ENCODE peak calls at places on chromosomes 13 and 19, in eight cellular contexts. B is A673, P is dorsolateral prefrontal cortex, S is hepatocyte, L is aorta, M is AG04450, Y is mammary epithelial cell, T is breast epithelium. W is an unnamed sample. For H3K27me3, the result is how much of the 10 kb centered on the place peaks cover.

GRCh38 chr19:1524206-1524971 is 512 bp downstream of the PLK5 start:
- DNase-seq in B (no peak), P (no peak), S (no peak), L (no peak), M (no peak), Y (no peak), T (no peak), W (no peak)

GRCh38 chr19:4557971-4558941 is 1.2 kb downstream of the SEMA6B start:
- DNase-seq in B (peak), P (no peak), S (peak), L (no peak), M (no peak), Y (no peak), T (no peak), W (peak)

GRCh38 chr13:20924758-20925394 is 22.3 kb upstream of the XPO4 start:
- DNase-seq in B (peak), P (peak), S (peak), L (peak), M (peak), Y (peak), T (peak), W (no peak)

GRCh38 chr19:33948651-33949335 is 152.1 kb downstream of the KCTD15 start:
- DNase-seq in B (no peak), P (no peak), S (no peak), L (no peak), M (no peak), Y (no peak), T (no peak), W (no peak)

GRCh38 chr13:73722120-73722519 is 412.1 kb downstream of the KLF12 start:
- DNase-seq in B (peak), P (no peak), S (peak), L (no peak), M (peak), Y (peak), T (no peak), W (no peak)

GRCh38 chr19:3725640-3726310 is 17.6 kb downstream of the TJP3 start:
- DNase-seq in B (peak), P (no peak), S (peak), L (no peak), M (no peak), Y (no peak), T (peak), W (no peak)

GRCh38 chr19:43782689-43783231 is 2.0 kb upstream of the KCNN4 start:
- DNase-seq in B (no peak), P (no peak), S (no peak), L (peak), M (no peak), Y (peak), T (peak), W (no peak)

GRCh38 chr19:46610413-46610775 is 9.3 kb downstream of the CALM3 start:
- DNase-seq in B (no peak), P (peak), S (no peak), L (peak), M (no peak), Y (no peak), T (no peak), W (no peak)

GRCh38 chr13:110347088-110347487 is 40.0 kb downstream of the COL4A2 start:
- DNase-seq in B (no peak), P (no peak), S (no peak), L (no peak), M (no peak), Y (no peak), T (no peak), W (no peak)

GRCh38 chr19:8094336-8094735 is 41.8 kb downstream of the CCL25 start:
- DNase-seq in B (no peak), P (no peak), S (no peak), L (no peak), M (no peak), Y (no peak), T (no peak), W (no peak)
- H3K27me3 ChIP-seq in B (under half), P (under half), S (under half), L (under half), M (under half), Y (under half), T (under half), W (under half)

GRCh38 chr19:54011507-54012211 is 20.2 kb downstream of the CACNG6 start:
- DNase-seq in B (no peak), P (no peak), S (no peak), L (no peak), M (no peak), Y (no peak), T (no peak), W (peak)
- H3K27me3 ChIP-seq in B (under half), P (under half), S (under half), L (under half), M (under half), Y (under half), T (under half), W (under half)

DNA sequence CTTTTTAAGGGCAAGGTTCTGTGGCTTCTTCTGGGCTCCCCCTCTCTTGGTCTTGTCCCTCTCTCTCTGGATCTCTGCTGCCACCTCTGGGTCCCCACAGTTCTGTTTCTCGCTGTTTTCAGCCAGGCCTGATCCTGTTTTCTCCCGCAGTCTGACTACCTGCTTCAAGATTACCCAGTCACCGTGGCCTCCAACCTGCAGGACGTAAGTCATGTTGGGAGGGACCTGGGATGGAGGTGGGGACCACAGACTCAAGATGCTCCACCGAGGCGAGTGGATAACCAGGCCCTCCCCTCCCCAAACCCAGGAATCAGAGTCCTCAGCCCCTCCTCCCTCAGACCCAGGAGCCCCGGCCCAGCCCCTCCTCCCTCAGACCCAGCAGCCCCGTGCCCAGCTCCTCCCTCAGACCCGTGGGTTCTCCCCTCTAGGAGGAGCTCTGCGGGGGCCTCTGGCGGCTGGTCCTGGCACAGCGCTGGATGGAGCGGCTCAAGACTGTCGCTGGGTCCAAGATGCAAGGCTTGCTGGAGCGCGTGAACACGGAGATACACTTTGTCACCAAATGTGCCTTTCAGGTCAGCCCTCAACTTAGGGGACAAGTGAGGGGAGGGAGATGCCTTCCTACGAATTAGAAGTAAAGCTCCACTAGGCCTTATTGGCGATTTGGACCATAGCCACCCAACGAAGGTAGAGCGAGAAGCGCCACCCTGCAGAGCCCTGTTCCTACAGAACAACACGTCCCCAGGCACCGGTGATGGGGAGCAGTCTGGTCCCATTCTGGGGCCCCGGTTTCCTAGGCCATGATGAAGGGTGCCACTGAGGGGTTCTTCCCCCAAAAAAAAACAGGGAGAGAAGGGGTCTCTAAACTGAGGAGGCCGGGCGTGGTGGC is 2.2 kb downstream of the FLT3LG start:
- DNase-seq in B (peak), P (no peak), S (peak), L (peak), M (no peak), Y (no peak), T (no peak), W (peak)
- H3K27me3 ChIP-seq in B (under half), P (under half), S (under half), L (under half), M (under half), Y (under half), T (under half), W (under half)

DNA sequence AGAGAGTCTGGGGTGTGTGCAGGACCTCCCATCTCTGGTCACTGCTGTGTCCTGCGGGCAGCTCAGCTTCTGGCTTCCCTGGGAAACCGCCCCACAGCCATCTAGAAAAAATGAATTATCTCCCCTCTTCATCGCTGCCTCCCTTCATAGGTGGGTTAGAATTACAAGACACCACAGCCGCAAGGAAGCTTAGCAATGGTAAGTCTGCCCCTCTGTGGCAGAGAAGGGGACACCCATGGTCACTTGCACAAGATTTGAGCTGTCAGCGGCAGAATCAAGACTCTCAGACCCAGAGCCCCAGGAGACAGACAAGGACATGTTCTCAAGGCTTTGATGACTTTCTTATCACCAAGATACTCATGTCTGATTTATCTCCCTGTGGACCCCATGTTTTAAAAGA is 110.8 kb upstream of the PABPC3 start:
- DNase-seq in B (peak), P (no peak), S (no peak), L (no peak), M (no peak), Y (no peak), T (no peak), W (no peak)
- H3K27me3 ChIP-seq in B (under half), P (under half), S (under half), L (under half), M (under half), Y (under half), T (under half), W (under half)

GRCh38 chr13:96388598-96388997 is 298.7 kb downstream of the HS6ST3 start:
- DNase-seq in B (no peak), P (no peak), S (no peak), L (no peak), M (no peak), Y (no peak), T (no peak), W (no peak)
- H3K27me3 ChIP-seq in B (under half), P (under half), S (under half), L (under half), M (under half), Y (under half), T (under half), W (under half)

GRCh38 chr13:112116187-112116950 is 49.4 kb downstream of the SOX1 start:
- DNase-seq in B (no peak), P (no peak), S (no peak), L (no peak), M (no peak), Y (no peak), T (no peak), W (no peak)
- H3K27me3 ChIP-seq in B (under half), P (under half), S (under half), L (under half), M (under half), Y (under half), T (half or more), W (under half)